ENCODE peak calls at places on chromosomes 5 and 9, in eight cellular contexts. Q is GM10248, K is coronary artery, D is kidney epithelial cell, H is endothelial cell, V is lower leg skin, S is psoas muscle, Z is brain microvascular endothelial cell. N is an unnamed sample.

GRCh38 chr5:138754699-138755057 is 1.5 kb downstream of the CTNNA1 start:
- DNase-seq in Q (no peak), K (no peak), D (no peak), H (no peak), V (no peak), S (no peak), Z (peak; percentile 44), N (no peak)

GRCh38 chr9:19085295-19085694 is 17.4 kb downstream of the HAUS6 start:
- DNase-seq in Q (peak; percentile 32), K (no peak), D (no peak), H (no peak), V (no peak), S (no peak), Z (no peak), N (no peak)

GRCh38 chr9:89635007-89635742 is 30.4 kb downstream of the GADD45G start:
- DNase-seq in Q (no peak), K (no peak), D (peak; percentile 61), H (no peak), V (no peak), S (no peak), Z (peak; percentile 11), N (no peak)

GRCh38 chr5:180170111-180170809 is 38.8 kb downstream of the RASGEF1C start:
- DNase-seq in Q (peak; percentile 12), K (no peak), D (no peak), H (no peak), V (peak; percentile 83), S (no peak), Z (no peak), N (peak; percentile 58)

GRCh38 chr9:129237195-129237611 is 59.1 kb upstream of the IER5L start:
- DNase-seq in Q (no peak), K (no peak), D (no peak), H (no peak), V (no peak), S (peak; percentile 23), Z (peak; percentile 59), N (no peak)

GRCh38 chr9:131167146-131167692 is 41.8 kb downstream of the NUP214 start:
- DNase-seq in Q (no peak), K (no peak), D (no peak), H (no peak), V (no peak), S (no peak), Z (no peak), N (no peak)

GRCh38 chr5:16737620-16738364 is 121.0 kb upstream of the RETREG1 start:
- DNase-seq in Q (no peak), K (no peak), D (no peak), H (no peak), V (no peak), S (no peak), Z (no peak), N (no peak)

GRCh38 chr9:14661421-14662059 is 31.7 kb downstream of the ZDHHC21 start:
- DNase-seq in Q (peak; percentile 20), K (no peak), D (no peak), H (no peak), V (no peak), S (no peak), Z (peak; percentile 4), N (no peak)

GRCh38 chr5:134090482-134090881 is 24.0 kb upstream of the TCF7 start:
- DNase-seq in Q (no peak), K (no peak), D (no peak), H (no peak), V (no peak), S (no peak), Z (no peak), N (no peak)

GRCh38 chr5:110590187-110590586 is 136.3 kb downstream of the TMEM232 start:
- DNase-seq in Q (no peak), K (no peak), D (no peak), H (no peak), V (no peak), S (no peak), Z (peak; percentile 11), N (no peak)

GRCh38 chr5:180641566-180641900 is 7.9 kb downstream of the FLT4 start:
- DNase-seq in Q (no peak), K (no peak), D (no peak), H (no peak), V (no peak), S (no peak), Z (no peak), N (no peak)

DNA sequence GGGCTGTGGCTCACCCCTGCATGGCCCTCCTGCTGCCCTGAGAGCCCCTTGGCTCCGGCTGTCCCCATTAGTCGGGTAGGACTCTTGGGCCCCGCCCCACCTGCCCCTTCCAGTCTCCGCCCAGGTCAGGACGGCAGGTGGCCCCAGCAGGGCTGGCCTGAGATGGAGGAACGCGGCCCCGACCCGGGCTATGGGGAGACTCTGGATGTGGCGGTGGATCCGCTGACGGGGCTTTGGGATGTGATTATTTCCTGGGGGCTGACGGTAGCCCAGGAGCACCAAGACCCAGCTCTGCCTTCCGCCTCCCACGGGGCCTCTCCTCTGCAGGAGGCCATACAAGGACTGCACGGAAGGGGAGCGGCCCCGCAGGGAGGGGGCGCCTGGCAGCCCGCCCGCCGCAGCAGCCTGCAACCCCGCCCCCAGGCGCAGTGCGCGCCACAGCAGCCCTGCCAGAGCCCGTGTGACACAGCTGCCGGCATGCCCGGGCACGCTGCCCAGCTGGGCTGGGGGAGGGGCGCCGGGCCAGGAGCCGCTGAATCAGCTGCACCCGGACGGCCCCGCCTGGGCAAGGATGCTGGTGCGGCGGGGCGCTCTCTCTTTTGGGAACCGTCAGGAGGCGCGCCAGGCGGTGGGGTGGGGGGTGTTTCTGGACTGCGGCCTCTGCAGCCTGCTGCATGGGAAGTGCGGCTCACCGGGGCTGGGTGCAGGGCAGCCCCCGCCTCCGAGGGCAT is 9.2 kb downstream of the TMEM250 start:
- DNase-seq in Q (peak; percentile 91), K (peak; percentile 97), D (peak; percentile 62), H (peak; percentile 58), V (peak; percentile 99), S (peak; percentile 96), Z (peak; percentile 71), N (peak; percentile 74)
- TF ChIP-seq CTCF in Q (no peak), K (no peak), D (no peak), H (no peak), V (no peak), S (no peak), Z (peak; percentile 7), N (no peak)

DNA sequence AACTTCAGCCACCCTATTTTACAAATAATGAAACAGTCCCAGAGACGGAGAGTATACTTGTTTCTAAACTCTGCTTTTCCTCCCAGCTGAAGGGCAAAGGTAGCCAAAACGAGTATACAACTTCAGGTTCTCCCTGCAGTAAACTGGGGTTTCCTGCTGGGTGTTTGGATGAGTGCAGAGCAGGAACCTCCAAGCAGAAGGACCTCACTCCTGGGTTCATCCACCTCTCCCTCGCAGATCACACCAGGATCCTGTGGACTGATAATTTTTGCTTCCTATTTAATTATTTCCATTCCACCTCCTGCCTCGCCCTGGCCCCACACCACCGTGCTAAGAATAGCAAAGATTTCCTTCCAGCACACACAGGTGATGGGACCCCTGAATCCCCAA is 2.0 kb upstream of the FOXB2 start:
- DNase-seq in Q (peak; percentile 11), K (no peak), D (no peak), H (no peak), V (no peak), S (no peak), Z (no peak), N (no peak)
- TF ChIP-seq CTCF in Q (no peak), K (no peak), D (no peak), H (no peak), V (no peak), S (no peak), Z (no peak), N (no peak)

GRCh38 chr5:126732716-126733115 is 44.2 kb upstream of the LMNB1 start:
- DNase-seq in Q (no peak), K (no peak), D (no peak), H (no peak), V (no peak), S (no peak), Z (no peak), N (no peak)
- TF ChIP-seq CTCF in Q (no peak), K (no peak), D (no peak), H (no peak), V (no peak), S (no peak), Z (no peak), N (no peak)

GRCh38 chr9:33044677-33045282 is 19.7 kb downstream of the DNAJA1 start:
- DNase-seq in Q (no peak), K (no peak), D (no peak), H (peak; percentile 20), V (no peak), S (no peak), Z (no peak), N (peak; percentile 25)
- TF ChIP-seq CTCF in Q (no peak), K (no peak), D (peak; percentile 57), H (no peak), V (no peak), S (no peak), Z (peak; percentile 53), N (no peak)

DNA sequence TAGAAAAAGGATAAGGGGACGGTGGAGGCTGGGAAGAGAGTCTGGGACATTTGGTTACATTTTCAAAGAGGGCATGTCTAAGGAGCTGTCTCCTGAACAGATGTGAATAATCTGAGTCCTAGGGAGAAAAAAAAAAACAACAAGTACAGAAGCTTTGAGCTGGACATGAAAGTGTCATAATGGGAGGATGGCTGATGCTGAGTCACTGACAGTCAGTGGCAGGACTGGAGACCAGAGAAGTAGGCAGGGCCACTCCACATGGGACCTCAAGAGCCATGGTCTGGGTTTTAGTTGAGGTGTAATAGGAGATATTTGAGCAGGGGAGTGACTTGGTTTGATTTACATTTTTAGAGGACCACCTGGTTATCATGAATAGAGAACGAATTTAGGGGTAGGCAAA is 70.6 kb downstream of the DPYSL3 start:
- DNase-seq in Q (no peak), K (no peak), D (no peak), H (no peak), V (no peak), S (no peak), Z (peak; percentile 20), N (no peak)
- TF ChIP-seq CTCF in Q (no peak), K (no peak), D (no peak), H (no peak), V (no peak), S (no peak), Z (no peak), N (no peak)

GRCh38 chr5:158682631-158683030 is 417.1 kb downstream of the EBF1 start:
- DNase-seq in Q (no peak), K (no peak), D (no peak), H (no peak), V (no peak), S (no peak), Z (no peak), N (no peak)

GRCh38 chr5:158677490-158677838 is 422.3 kb downstream of the EBF1 start:
- DNase-seq in Q (no peak), K (no peak), D (no peak), H (no peak), V (no peak), S (no peak), Z (no peak), N (no peak)

GRCh38 chr5:158679221-158679641 is 420.5 kb downstream of the EBF1 start:
- DNase-seq in Q (no peak), K (no peak), D (no peak), H (no peak), V (no peak), S (no peak), Z (no peak), N (no peak)

GRCh38 chr5:158676642-158677489 is 422.9 kb downstream of the EBF1 start:
- DNase-seq in Q (no peak), K (no peak), D (no peak), H (peak; percentile 19), V (no peak), S (no peak), Z (no peak), N (peak; percentile 38)
- TF ChIP-seq CTCF in Q (peak; percentile 20), K (no peak), D (peak; percentile 23), H (peak; percentile 24), V (no peak), S (no peak), Z (peak; percentile 51), N (peak; percentile 20)

N was measured in glutamatergic neuron.